ENCODE peak calls at places on chromosomes 11 and 22, in four cellular contexts. E is breast epithelium, R is transverse colon, J is adrenal gland. U is an unnamed sample.

GRCh38 chr11:129374993-129375721 is 491 bp upstream of the BARX2 start:
- DNase-seq in E (peak), R (peak), J (no peak), U (no peak)

GRCh38 chr22:49551446-49551845 is 276.2 kb downstream of the BRD1 start:
- DNase-seq in E (peak), R (no peak), J (no peak), U (no peak)

GRCh38 chr11:13135385-13136271 is 126.5 kb downstream of the RASSF10 start:
- DNase-seq in E (no peak), R (no peak), J (no peak), U (no peak)

GRCh38 chr11:63845911-63846310 is 7.0 kb downstream of the MARK2 start:
- DNase-seq in E (no peak), R (no peak), J (no peak), U (no peak)

GRCh38 chr11:45534132-45534531 is 131.3 kb downstream of the CHST1 start:
- DNase-seq in E (no peak), R (no peak), J (no peak), U (no peak)

GRCh38 chr11:17846852-17847453 is 112.4 kb downstream of the KCNC1 start:
- DNase-seq in E (no peak), R (no peak), J (peak), U (no peak)

GRCh38 chr11:73205666-73206343 is 12.3 kb upstream of the P2RY2 start:
- DNase-seq in E (no peak), R (peak), J (peak), U (no peak)

GRCh38 chr22:23068096-23068831 is 2.1 kb upstream of the GNAZ start:
- DNase-seq in E (peak), R (peak), J (peak), U (no peak)

GRCh38 chr11:121648306-121648705 is 195.5 kb upstream of the SORL1-AS1 start:
- DNase-seq in E (no peak), R (no peak), J (no peak), U (no peak)

GRCh38 chr11:77771135-77771534 is 49.4 kb downstream of the RSF1 start:
- DNase-seq in E (no peak), R (no peak), J (peak), U (no peak)

GRCh38 chr11:61625525-61625924 is 44.6 kb upstream of the SYT7 start:
- DNase-seq in E (no peak), R (no peak), J (no peak), U (no peak)

GRCh38 chr22:36958366-36958765 is 44.9 kb downstream of the CSF2RB start:
- DNase-seq in E (no peak), R (no peak), J (no peak), U (no peak)

GRCh38 chr11:17490232-17490631 is 13.6 kb upstream of the ABCC8 start:
- DNase-seq in E (no peak), R (no peak), J (no peak), U (no peak)

GRCh38 chr11:88335284-88335683 is 2.3 kb downstream of the CTSC start:
- DNase-seq in E (no peak), R (no peak), J (no peak), U (no peak)

GRCh38 chr11:36718481-36718880 is 120.4 kb upstream of the RAG2 start:
- DNase-seq in E (no peak), R (no peak), J (no peak), U (no peak)

DNA sequence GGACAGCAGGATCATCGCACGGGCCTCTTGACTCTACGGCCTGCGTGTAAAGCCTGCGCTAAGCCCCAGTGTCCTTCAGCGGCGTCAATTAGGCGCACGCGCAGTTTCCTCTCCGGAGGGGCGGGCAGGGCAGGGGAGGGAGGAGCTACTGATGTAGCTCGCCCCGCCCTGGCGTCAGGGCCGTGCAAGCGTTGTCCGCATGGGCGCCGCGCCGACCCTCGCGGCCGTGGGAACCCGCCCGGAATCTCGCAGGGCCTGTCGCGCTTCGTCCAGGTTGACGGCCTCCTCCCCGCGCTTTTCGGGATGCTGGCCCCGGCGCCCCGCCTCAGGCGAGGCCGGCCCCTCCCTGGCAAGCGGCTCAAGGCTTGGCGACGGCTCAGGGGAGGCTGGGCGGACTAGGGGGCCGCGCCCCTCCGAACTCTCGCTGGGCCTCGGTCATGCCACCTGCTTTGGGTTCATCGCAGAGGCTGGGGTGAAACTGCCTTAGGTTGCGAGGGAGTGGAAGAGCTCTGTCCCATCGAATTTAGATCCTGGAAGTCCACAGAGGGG is 61.1 kb downstream of the ST3GAL4 start:
- DNase-seq in E (peak), R (peak), J (peak), U (peak)
- TF ChIP-seq POLR2A in E (no peak), R (peak), J (peak), U (no peak)

GRCh38 chr11:92329137-92329536 is 104.5 kb downstream of the FAT3 start:
- DNase-seq in E (no peak), R (no peak), J (no peak), U (no peak)
- TF ChIP-seq POLR2A in E (no peak), R (no peak), J (no peak), U (no peak)

GRCh38 chr11:1861435-1862411 is 8.8 kb downstream of the LSP1 start:
- DNase-seq in E (no peak), R (no peak), J (no peak), U (no peak)
- TF ChIP-seq POLR2A in E (no peak), R (no peak), J (no peak), U (no peak)

DNA sequence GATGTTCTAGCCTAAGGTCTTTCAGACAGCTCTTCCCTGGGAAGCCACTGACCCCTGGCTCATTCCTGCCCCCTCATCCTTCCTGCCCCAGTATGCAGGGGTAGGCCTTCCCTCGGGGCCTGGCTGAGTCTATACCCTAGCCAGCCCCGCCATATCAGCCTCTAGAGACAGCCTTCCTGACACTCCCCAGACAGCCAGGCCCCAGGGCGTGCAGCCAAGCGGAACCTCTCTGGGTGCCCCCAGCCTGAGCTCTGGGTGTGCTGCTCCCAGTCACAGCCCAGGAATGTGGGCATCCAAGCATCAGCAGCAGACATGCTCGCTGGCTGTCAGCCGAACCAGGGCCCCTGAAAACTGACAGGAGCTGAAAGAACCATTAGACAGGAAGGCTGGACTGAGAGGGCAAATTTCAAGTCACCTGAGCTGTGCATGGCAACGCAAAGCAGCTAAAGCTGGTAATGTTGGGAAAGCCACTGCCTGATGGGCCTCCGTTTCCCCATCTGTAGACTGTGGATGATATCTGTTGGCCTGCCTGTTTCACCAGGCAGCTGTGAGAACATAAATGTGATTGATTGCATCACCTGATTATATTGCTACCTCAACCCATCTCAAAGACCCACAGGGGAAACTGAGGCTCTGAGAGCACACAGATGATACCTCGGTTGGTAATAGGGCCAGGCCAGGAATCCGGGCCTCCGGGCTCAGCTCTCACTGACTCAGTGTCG is 93.2 kb downstream of the LRRC32 start:
- DNase-seq in E (no peak), R (peak), J (peak), U (no peak)
- TF ChIP-seq POLR2A in E (no peak), R (no peak), J (no peak), U (no peak)

GRCh38 chr22:24950272-24950902 is 2.1 kb upstream of the KIAA1671 start:
- DNase-seq in E (no peak), R (no peak), J (no peak), U (no peak)

GRCh38 chr22:24952837-24953293 is 349 bp downstream of the KIAA1671 start:
- DNase-seq in E (peak), R (peak), J (peak), U (no peak)

GRCh38 chr22:24953294-24954113 is 988 bp downstream of the KIAA1671 start:
- DNase-seq in E (no peak), R (peak), J (peak), U (no peak)

GRCh38 chr22:24954114-24954463 is 1.6 kb downstream of the KIAA1671 start:
- DNase-seq in E (no peak), R (no peak), J (no peak), U (no peak)

GRCh38 chr22:24951942-24952836 is at the start of gene KIAA1671:
- DNase-seq in E (peak), R (peak), J (peak), U (no peak)
- TF ChIP-seq POLR2A in E (no peak), R (no peak), J (peak), U (no peak)

DNA sequence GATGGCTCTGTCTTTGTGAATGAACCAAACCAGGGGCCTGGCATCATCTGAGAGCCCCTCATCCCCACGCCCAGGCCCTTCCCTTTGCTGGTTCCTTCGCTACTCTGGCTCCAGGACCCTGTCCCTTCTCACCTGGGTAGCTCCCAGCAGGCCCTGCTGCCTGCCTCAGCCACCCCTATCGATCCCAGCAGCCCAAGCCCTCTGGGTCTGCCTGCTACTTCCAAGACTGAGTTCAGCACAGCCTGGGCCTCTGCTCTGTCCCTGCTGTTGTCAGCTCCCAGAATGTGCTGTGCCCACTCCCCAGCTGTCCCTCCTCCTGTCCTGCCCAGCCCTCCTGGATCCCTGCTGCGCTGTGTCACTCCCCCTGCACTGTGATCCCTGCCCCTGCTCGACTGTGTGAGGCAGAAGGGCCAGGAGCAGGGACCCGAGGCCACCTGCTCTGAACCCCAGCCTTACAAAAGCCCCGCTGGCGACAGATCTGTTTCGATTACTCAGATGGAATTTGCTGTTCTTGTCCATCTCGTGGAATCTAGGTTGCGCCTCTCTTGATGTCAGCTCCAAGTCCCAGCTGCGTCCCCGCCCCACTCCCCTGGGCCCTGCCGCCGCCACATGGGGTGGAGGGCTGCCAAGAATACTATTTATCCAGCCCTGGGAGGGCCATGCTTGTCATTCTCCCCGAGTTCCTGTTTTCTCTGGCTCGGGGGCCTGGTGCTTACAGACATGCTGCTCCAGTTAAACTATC is 13.0 kb downstream of the MRPL21 start:
- DNase-seq in E (peak), R (peak), J (peak), U (no peak)
- TF ChIP-seq POLR2A in E (no peak), R (no peak), J (no peak), U (no peak)

GRCh38 chr11:35272391-35272821 is 133.4 kb downstream of the CD44 start:
- DNase-seq in E (no peak), R (peak), J (no peak), U (no peak)

GRCh38 chr11:35275808-35276170 is 136.8 kb downstream of the CD44 start:
- DNase-seq in E (no peak), R (no peak), J (no peak), U (no peak)

GRCh38 chr11:35274909-35275807 is 136.2 kb downstream of the CD44 start:
- DNase-seq in E (peak), R (peak), J (peak), U (no peak)

GRCh38 chr11:35277827-35278226 is 138.9 kb downstream of the CD44 start:
- DNase-seq in E (no peak), R (no peak), J (no peak), U (no peak)

GRCh38 chr11:35276396-35276795 is 137.4 kb downstream of the CD44 start:
- DNase-seq in E (no peak), R (no peak), J (peak), U (peak)
- TF ChIP-seq POLR2A in E (no peak), R (no peak), J (no peak), U (no peak)